ENCODE peak calls at places on chromosomes 1 and 21, in four cellular contexts. One of them, this sample, is unnamed.

GRCh38 chr1:109497449-109498160 is 3.7 kb downstream of the CYB561D1 start:
- DNase-seq in uterus: no peak
- DNase-seq in gastrocnemius medialis: no peak
- DNase-seq in IMR-90: no peak
- DNase-seq in this sample: no peak

GRCh38 chr1:206738370-206739366 is 31.9 kb upstream of the IL19 start:
- DNase-seq in gastrocnemius medialis: no peak
- DNase-seq in uterus: no peak
- DNase-seq in IMR-90: peak; percentile 28
- DNase-seq in this sample: no peak

GRCh38 chr21:23152130-23152529 is 2153.9 kb downstream of the NCAM2 start:
- DNase-seq in uterus: no peak
- DNase-seq in IMR-90: no peak
- DNase-seq in gastrocnemius medialis: no peak
- DNase-seq in this sample: no peak

GRCh38 chr1:112395261-112395831 is 668 bp upstream of the CTTNBP2NL start:
- DNase-seq in gastrocnemius medialis: no peak
- DNase-seq in IMR-90: no peak
- DNase-seq in uterus: no peak
- DNase-seq in this sample: no peak

GRCh38 chr21:32499249-32500055 is 85.9 kb downstream of the TCP10L start:
- DNase-seq in uterus: no peak
- DNase-seq in IMR-90: peak; percentile 62
- DNase-seq in gastrocnemius medialis: no peak
- DNase-seq in this sample: no peak

GRCh38 chr1:42422672-42423236 is 33.1 kb downstream of the ZMYND12 start:
- DNase-seq in uterus: no peak
- DNase-seq in IMR-90: no peak
- DNase-seq in gastrocnemius medialis: no peak
- DNase-seq in this sample: no peak

GRCh38 chr1:239731079-239731744 is 344.8 kb downstream of the CHRM3 start:
- DNase-seq in gastrocnemius medialis: no peak
- DNase-seq in IMR-90: no peak
- DNase-seq in uterus: no peak
- DNase-seq in this sample: no peak

GRCh38 chr1:41331546-41331917 is 29.7 kb upstream of the FOXO6 start:
- DNase-seq in uterus: no peak
- DNase-seq in gastrocnemius medialis: no peak
- DNase-seq in IMR-90: no peak
- DNase-seq in this sample: no peak

GRCh38 chr1:201002510-201002909 is 21.0 kb downstream of the KIF21B start:
- DNase-seq in gastrocnemius medialis: no peak
- DNase-seq in IMR-90: no peak
- DNase-seq in uterus: no peak
- DNase-seq in this sample: no peak

GRCh38 chr21:25161571-25161970 is 445.7 kb downstream of the MRPL39 start:
- DNase-seq in uterus: no peak
- DNase-seq in gastrocnemius medialis: no peak
- DNase-seq in IMR-90: no peak
- DNase-seq in this sample: no peak

GRCh38 chr1:56456426-56457101 is 122.8 kb downstream of the PLPP3 start:
- DNase-seq in gastrocnemius medialis: no peak
- DNase-seq in uterus: peak; percentile 36
- DNase-seq in IMR-90: peak; percentile 84
- DNase-seq in this sample: no peak

GRCh38 chr21:30044447-30045064 is 104.8 kb upstream of the GRIK1 start:
- DNase-seq in uterus: no peak
- DNase-seq in gastrocnemius medialis: no peak
- DNase-seq in IMR-90: peak; percentile 7
- DNase-seq in this sample: no peak

GRCh38 chr1:24557711-24558121 is 1.8 kb downstream of the NCMAP start:
- DNase-seq in IMR-90: no peak
- DNase-seq in gastrocnemius medialis: no peak
- DNase-seq in uterus: no peak
- DNase-seq in this sample: peak; percentile 59

GRCh38 chr21:25080706-25081495 is 526.4 kb downstream of the MRPL39 start:
- DNase-seq in IMR-90: peak; percentile 7
- DNase-seq in gastrocnemius medialis: no peak
- DNase-seq in uterus: no peak
- DNase-seq in this sample: no peak

GRCh38 chr1:91754348-91754747 is 131.6 kb downstream of the TGFBR3 start:
- DNase-seq in uterus: no peak
- DNase-seq in IMR-90: peak; percentile 79
- DNase-seq in gastrocnemius medialis: no peak
- DNase-seq in this sample: peak; percentile 26

GRCh38 chr1:204741440-204741839 is 55.9 kb upstream of the LRRN2 start:
- DNase-seq in uterus: no peak
- DNase-seq in IMR-90: no peak
- DNase-seq in gastrocnemius medialis: no peak
- DNase-seq in this sample: no peak

GRCh38 chr1:217049081-217049480 is 325.9 kb upstream of the ESRRG start:
- DNase-seq in IMR-90: no peak
- DNase-seq in gastrocnemius medialis: no peak
- DNase-seq in uterus: no peak
- DNase-seq in this sample: no peak

GRCh38 chr1:224860488-224860887 is 69.0 kb upstream of the DNAH14 start:
- DNase-seq in gastrocnemius medialis: no peak
- DNase-seq in uterus: no peak
- DNase-seq in IMR-90: no peak
- DNase-seq in this sample: no peak

GRCh38 chr1:227071898-227072587 is 131.9 kb downstream of the COQ8A start:
- DNase-seq in gastrocnemius medialis: no peak
- DNase-seq in uterus: no peak
- DNase-seq in IMR-90: no peak
- DNase-seq in this sample: no peak

GRCh38 chr1:30445449-30445848 is 277.9 kb downstream of the MATN1 start:
- DNase-seq in gastrocnemius medialis: no peak
- DNase-seq in IMR-90: no peak
- DNase-seq in uterus: peak; percentile 4
- DNase-seq in this sample: peak; percentile 39

GRCh38 chr1:202227997-202228401 is 34.4 kb downstream of the LGR6 start:
- DNase-seq in IMR-90: no peak
- DNase-seq in uterus: no peak
- DNase-seq in gastrocnemius medialis: no peak
- DNase-seq in this sample: no peak

GRCh38 chr1:198267921-198268320 is 111.1 kb downstream of the NEK7 start:
- DNase-seq in IMR-90: peak; percentile 86
- DNase-seq in gastrocnemius medialis: no peak
- DNase-seq in uterus: no peak
- DNase-seq in this sample: no peak

GRCh38 chr1:87799451-87799850 is 470.8 kb downstream of the LMO4 start:
- DNase-seq in IMR-90: peak; percentile 52
- DNase-seq in gastrocnemius medialis: no peak
- DNase-seq in uterus: no peak
- DNase-seq in this sample: no peak

GRCh38 chr1:74683656-74684055 is 10.1 kb upstream of the ERICH3 start:
- DNase-seq in uterus: no peak
- DNase-seq in IMR-90: no peak
- DNase-seq in gastrocnemius medialis: no peak
- DNase-seq in this sample: no peak

GRCh38 chr21:35658242-35658641 is 402.1 kb downstream of the SETD4 start:
- DNase-seq in uterus: no peak
- DNase-seq in IMR-90: peak; percentile 89
- DNase-seq in gastrocnemius medialis: no peak
- DNase-seq in this sample: no peak

GRCh38 chr1:44705938-44706337 is 25.0 kb downstream of the RNU5D-1 start:
- DNase-seq in gastrocnemius medialis: no peak
- DNase-seq in uterus: no peak
- DNase-seq in IMR-90: no peak
- DNase-seq in this sample: no peak

GRCh38 chr1:45767035-45767434 is 16.6 kb upstream of the IPP start:
- DNase-seq in uterus: no peak
- DNase-seq in IMR-90: peak; percentile 76
- DNase-seq in gastrocnemius medialis: no peak
- DNase-seq in this sample: no peak

GRCh38 chr1:196385109-196385508 is 223.1 kb downstream of the KCNT2 start:
- DNase-seq in uterus: no peak
- DNase-seq in IMR-90: no peak
- DNase-seq in gastrocnemius medialis: no peak
- DNase-seq in this sample: no peak
- TF ChIP-seq POLR2A in uterus: no peak
- TF ChIP-seq POLR2A in IMR-90: no peak
- TF ChIP-seq POLR2A in gastrocnemius medialis: no peak
- TF ChIP-seq POLR2A in this sample: no peak

GRCh38 chr1:4415476-4415875 is 238.9 kb upstream of the AJAP1 start:
- DNase-seq in gastrocnemius medialis: no peak
- DNase-seq in IMR-90: no peak
- DNase-seq in uterus: no peak
- DNase-seq in this sample: peak; percentile 63

GRCh38 chr1:4411862-4412261 is 242.5 kb upstream of the AJAP1 start:
- DNase-seq in uterus: no peak
- DNase-seq in gastrocnemius medialis: no peak
- DNase-seq in IMR-90: no peak
- DNase-seq in this sample: no peak

DNA sequence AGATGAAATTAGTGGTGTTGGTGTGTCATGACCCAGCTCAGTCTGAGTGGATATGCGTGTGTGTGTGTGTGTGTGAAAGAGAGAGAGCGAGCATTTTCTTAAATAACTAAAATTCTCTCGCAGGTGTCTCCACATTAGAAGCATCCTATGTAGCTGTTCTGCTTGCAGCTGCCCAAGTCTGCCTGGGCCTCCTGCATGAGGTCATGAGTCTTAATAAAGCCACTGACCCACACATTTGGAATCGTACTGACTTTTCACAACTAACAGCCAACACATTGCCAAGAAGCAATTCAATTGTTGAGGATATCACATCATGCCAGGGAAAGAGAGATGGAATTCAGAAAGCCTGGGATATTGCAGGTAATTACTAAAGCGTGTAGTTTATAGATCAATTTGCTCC is 238.2 kb upstream of the AJAP1 start:
- DNase-seq in uterus: no peak
- DNase-seq in gastrocnemius medialis: no peak
- DNase-seq in IMR-90: no peak
- DNase-seq in this sample: no peak
- TF ChIP-seq CTCF in uterus: no peak
- TF ChIP-seq CTCF in gastrocnemius medialis: no peak
- TF ChIP-seq CTCF in IMR-90: no peak
- TF ChIP-seq CTCF in this sample: no peak

GRCh38 chr1:183694035-183694434 is 40.9 kb upstream of the APOBEC4 start:
- DNase-seq in uterus: no peak
- DNase-seq in IMR-90: no peak
- DNase-seq in gastrocnemius medialis: no peak
- DNase-seq in this sample: no peak

GRCh38 chr1:183697814-183698590 is 44.9 kb upstream of the APOBEC4 start:
- DNase-seq in gastrocnemius medialis: no peak
- DNase-seq in uterus: no peak
- DNase-seq in IMR-90: no peak
- DNase-seq in this sample: no peak

GRCh38 chr1:183699643-183700160 is 46.6 kb upstream of the APOBEC4 start:
- DNase-seq in IMR-90: peak; percentile 40
- DNase-seq in uterus: no peak
- DNase-seq in gastrocnemius medialis: no peak
- DNase-seq in this sample: no peak

GRCh38 chr1:183694636-183695035 is 41.5 kb upstream of the APOBEC4 start:
- DNase-seq in uterus: no peak
- DNase-seq in IMR-90: no peak
- DNase-seq in gastrocnemius medialis: no peak
- DNase-seq in this sample: no peak

GRCh38 chr1:183696981-183697380 is 43.9 kb upstream of the APOBEC4 start:
- DNase-seq in gastrocnemius medialis: no peak
- DNase-seq in uterus: no peak
- DNase-seq in IMR-90: no peak
- DNase-seq in this sample: no peak
- H3K4me3 ChIP-seq in gastrocnemius medialis: no peak overlapping the region
- H3K4me3 ChIP-seq in uterus: no peak overlapping the region
- H3K4me3 ChIP-seq in IMR-90: no peak overlapping the region
- H3K4me3 ChIP-seq in this sample: no peak overlapping the region

GRCh38 chr1:228117335-228117734 is 8.2 kb upstream of the MRPL55 start:
- DNase-seq in gastrocnemius medialis: no peak
- DNase-seq in IMR-90: no peak
- DNase-seq in uterus: no peak
- DNase-seq in this sample: no peak

GRCh38 chr1:228125185-228125584 is 14.9 kb upstream of the GUK1 start:
- DNase-seq in IMR-90: no peak
- DNase-seq in gastrocnemius medialis: no peak
- DNase-seq in uterus: no peak
- DNase-seq in this sample: no peak

GRCh38 chr1:228120351-228121091 is 11.4 kb upstream of the MRPL55 start:
- DNase-seq in gastrocnemius medialis: no peak
- DNase-seq in uterus: no peak
- DNase-seq in IMR-90: peak; percentile 26
- DNase-seq in this sample: no peak

GRCh38 chr1:228118040-228118439 is 8.9 kb upstream of the MRPL55 start:
- DNase-seq in IMR-90: no peak
- DNase-seq in gastrocnemius medialis: no peak
- DNase-seq in uterus: no peak
- DNase-seq in this sample: no peak

GRCh38 chr1:228122921-228123441 is 13.9 kb upstream of the MRPL55 start:
- DNase-seq in IMR-90: no peak
- DNase-seq in gastrocnemius medialis: no peak
- DNase-seq in uterus: no peak
- DNase-seq in this sample: peak; percentile 8
- TF ChIP-seq POLR2A in IMR-90: no peak
- TF ChIP-seq POLR2A in gastrocnemius medialis: no peak
- TF ChIP-seq POLR2A in uterus: no peak
- TF ChIP-seq POLR2A in this sample: no peak

GRCh38 chr1:3211582-3211981 is 142.6 kb downstream of the PRDM16 start:
- DNase-seq in uterus: no peak
- DNase-seq in gastrocnemius medialis: no peak
- DNase-seq in IMR-90: no peak
- DNase-seq in this sample: no peak
- TF ChIP-seq CTCF in uterus: no peak
- TF ChIP-seq CTCF in gastrocnemius medialis: no peak
- TF ChIP-seq CTCF in IMR-90: no peak
- TF ChIP-seq CTCF in this sample: no peak

DNA sequence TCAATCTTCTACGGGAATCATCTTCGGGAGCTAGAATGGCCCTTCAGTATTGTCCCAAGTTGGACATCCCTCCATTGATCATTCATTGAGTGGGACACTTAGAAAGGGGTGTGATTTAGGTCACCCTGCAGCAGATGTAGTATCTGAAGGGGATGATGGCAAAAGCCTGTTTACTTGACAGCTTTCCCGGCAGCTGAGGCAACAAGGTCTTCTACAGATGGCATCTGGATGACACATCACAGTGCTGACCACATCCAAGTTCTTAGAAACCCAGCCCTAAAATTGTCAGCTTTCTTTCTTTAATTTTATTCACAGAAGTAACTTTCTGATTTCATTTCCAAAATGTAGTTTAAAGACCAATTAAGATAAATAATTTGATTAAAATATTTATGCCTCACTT is 150.3 kb downstream of the AMY1C start:
- DNase-seq in uterus: no peak
- DNase-seq in IMR-90: no peak
- DNase-seq in gastrocnemius medialis: no peak
- DNase-seq in this sample: no peak
- H3K4me3 ChIP-seq in uterus: no peak overlapping the region
- H3K4me3 ChIP-seq in IMR-90: no peak overlapping the region
- H3K4me3 ChIP-seq in gastrocnemius medialis: no peak overlapping the region
- H3K4me3 ChIP-seq in this sample: no peak overlapping the region

This sample was measured in lower leg skin.